ENCODE peak calls at places on chromosomes 16 and 17, in seven cellular contexts. B is prostate gland, Z is GM12891, F is transverse colon, J is upper lobe of left lung, U is stomach, L is GM12892. H is an unnamed sample.

GRCh38 chr16:69204106-69204655 is 17.2 kb downstream of the SNTB2 start:
- DNase-seq in B (no peak), Z (no peak), F (no peak), J (no peak), U (no peak), L (no peak), H (no peak)

GRCh38 chr16:88747588-88748301 is 37.3 kb downstream of the PIEZO1 start:
- DNase-seq in B (no peak), Z (peak; percentile 79), F (peak; percentile 68), J (peak; percentile 74), U (peak; percentile 36), L (peak; percentile 67), H (no peak)

GRCh38 chr16:70724146-70725023 is 38.5 kb upstream of the MTSS2 start:
- DNase-seq in B (no peak), Z (no peak), F (no peak), J (no peak), U (no peak), L (no peak), H (no peak)

GRCh38 chr17:73091410-73091769 is 1.1 kb downstream of the SLC39A11 start:
- DNase-seq in B (no peak), Z (no peak), F (no peak), J (no peak), U (no peak), L (no peak), H (no peak)

GRCh38 chr16:52203096-52203495 is 343.8 kb downstream of the TOX3 start:
- DNase-seq in B (no peak), Z (no peak), F (no peak), J (no peak), U (no peak), L (no peak), H (no peak)

GRCh38 chr17:77163001-77163400 is 22.2 kb downstream of the SEC14L1 start:
- DNase-seq in B (no peak), Z (no peak), F (peak; percentile 35), J (no peak), U (no peak), L (no peak), H (no peak)

GRCh38 chr17:17551361-17551760 is 40.1 kb downstream of the PEMT start:
- DNase-seq in B (no peak), Z (no peak), F (no peak), J (peak; percentile 59), U (no peak), L (no peak), H (no peak)

GRCh38 chr17:56653877-56654276 is 60.4 kb downstream of the NOG start:
- DNase-seq in B (no peak), Z (no peak), F (no peak), J (no peak), U (no peak), L (no peak), H (no peak)

GRCh38 chr16:12318661-12319463 is 342.3 kb downstream of the SNX29 start:
- DNase-seq in B (no peak), Z (no peak), F (no peak), J (no peak), U (no peak), L (no peak), H (no peak)

GRCh38 chr16:68231384-68232136 is 4.4 kb downstream of the ESRP2 start:
- DNase-seq in B (no peak), Z (no peak), F (no peak), J (no peak), U (no peak), L (no peak), H (no peak)

DNA sequence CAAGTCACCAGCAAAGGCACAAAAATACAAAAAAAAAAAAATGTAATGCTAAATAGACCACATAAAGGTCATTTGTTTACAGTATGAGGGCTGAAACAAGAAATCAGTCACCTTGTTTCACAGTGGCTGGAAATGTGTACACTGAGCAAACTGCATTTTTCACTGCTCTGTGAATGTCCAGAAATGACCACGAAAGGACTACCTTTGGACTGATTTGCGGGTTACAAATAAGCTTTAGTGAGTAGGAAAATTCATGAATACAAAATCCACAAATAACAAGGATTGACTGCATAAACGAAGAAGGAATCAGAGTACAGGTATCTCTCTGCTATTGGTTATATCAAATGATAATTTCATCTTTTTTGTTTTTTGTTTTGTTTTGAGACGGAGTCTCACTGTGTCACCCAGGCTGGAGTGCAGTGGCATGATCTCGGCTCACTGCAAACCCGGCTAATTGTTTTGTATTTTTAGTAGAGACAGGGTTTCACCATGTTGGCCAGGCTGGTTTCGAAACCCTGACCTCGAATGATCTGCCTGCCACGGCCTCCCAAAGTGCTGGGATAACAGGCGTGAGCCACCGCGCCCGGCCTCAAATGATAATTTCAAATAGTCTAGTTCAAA is 30.5 kb downstream of the CYTH1 start:
- DNase-seq in B (no peak), Z (no peak), F (no peak), J (no peak), U (no peak), L (no peak), H (no peak)
- TF ChIP-seq POLR2AphosphoS5 in B (no peak), Z (no peak), F (no peak), J (no peak), U (no peak), L (no peak), H (no peak)

DNA sequence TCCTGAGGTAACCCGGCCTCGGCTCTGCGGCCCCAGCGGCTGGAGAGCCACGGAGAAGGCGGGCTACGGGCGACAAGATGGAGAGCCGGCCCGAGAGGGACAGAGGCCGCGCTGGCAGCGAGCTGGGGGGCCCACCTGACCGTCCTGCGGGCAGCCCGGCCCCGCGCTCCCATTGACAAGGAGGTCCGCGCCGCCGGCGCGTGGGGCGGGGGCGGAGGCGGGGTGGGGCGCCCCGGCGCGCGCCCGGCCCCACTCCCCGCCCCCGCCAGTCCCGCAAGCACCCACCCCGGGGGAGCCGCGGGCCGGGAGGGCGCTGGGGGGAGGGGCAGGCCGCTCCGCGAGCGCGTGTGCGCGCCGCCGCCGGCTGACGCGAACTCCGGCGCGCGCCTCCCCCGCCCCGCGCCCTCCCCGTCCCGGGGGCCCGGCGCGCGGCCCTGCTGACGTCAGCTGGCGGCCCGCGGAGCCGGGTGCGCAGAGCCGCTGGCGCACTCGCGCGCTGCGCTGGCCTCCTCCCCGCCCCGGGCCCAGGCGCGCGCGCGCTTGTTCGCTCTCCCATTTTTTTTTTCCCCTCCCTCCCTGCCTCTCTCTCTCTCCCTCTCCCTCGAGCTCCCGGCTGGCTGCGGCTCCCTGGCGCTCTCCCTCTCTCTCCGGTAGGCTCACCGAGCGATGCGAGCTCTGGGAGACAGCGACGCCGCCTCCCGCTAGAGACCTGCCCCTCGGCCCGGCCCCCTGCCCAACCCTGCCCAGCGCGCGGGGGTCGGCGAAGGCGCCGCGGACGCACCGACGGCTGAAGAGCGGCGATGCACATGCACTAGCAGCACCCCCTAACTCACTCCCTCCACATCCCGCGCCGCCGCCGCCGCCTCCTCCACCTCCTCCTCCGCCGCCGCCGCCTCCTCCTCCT is at the start of gene GNAO1:
- DNase-seq in B (peak; percentile 49), Z (peak; percentile 53), F (peak; percentile 56), J (peak; percentile 93), U (peak; percentile 61), L (peak; percentile 36), H (no peak)
- TF ChIP-seq POLR2AphosphoS5 in B (no peak), Z (no peak), F (peak; percentile 40), J (no peak), U (no peak), L (no peak), H (no peak)

GRCh38 chr16:854808-855410 is 54.4 kb upstream of the GNG13 start:
- DNase-seq in B (no peak), Z (no peak), F (no peak), J (peak; percentile 78), U (no peak), L (no peak), H (no peak)

GRCh38 chr16:853981-854807 is 53.7 kb upstream of the GNG13 start:
- DNase-seq in B (no peak), Z (no peak), F (no peak), J (no peak), U (no peak), L (no peak), H (no peak)

GRCh38 chr16:852451-853185 is 52.1 kb upstream of the GNG13 start:
- DNase-seq in B (no peak), Z (no peak), F (no peak), J (peak; percentile 70), U (no peak), L (no peak), H (no peak)

GRCh38 chr16:851871-852270 is 51.3 kb upstream of the GNG13 start:
- DNase-seq in B (no peak), Z (no peak), F (no peak), J (peak; percentile 56), U (no peak), L (no peak), H (no peak)

GRCh38 chr16:853306-853705 is 52.8 kb upstream of the GNG13 start:
- DNase-seq in B (no peak), Z (no peak), F (no peak), J (peak; percentile 54), U (no peak), L (no peak), H (no peak)
- TF ChIP-seq POLR2AphosphoS5 in B (no peak), Z (no peak), F (no peak), J (no peak), U (no peak), L (no peak), H (no peak)

DNA sequence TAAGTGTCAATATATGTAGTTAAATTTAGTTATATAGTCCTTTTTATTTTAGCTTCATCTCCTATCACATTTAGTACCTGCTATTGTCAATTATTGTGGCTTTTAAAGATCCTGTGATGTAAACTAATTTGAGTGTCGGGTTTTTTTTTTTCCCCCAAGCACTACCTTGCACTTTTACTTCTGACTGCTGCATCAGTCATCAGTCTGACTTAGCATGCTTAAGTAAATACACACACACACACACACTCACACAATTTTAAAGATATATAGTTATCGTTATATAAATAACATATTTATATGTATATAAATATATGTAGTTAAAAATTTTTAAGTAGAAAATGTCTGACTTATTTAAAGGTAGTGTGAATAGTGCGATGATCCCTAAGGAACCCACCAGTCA is 127.2 kb downstream of the BCAS3 start:
- DNase-seq in B (no peak), Z (no peak), F (no peak), J (no peak), U (no peak), L (no peak), H (no peak)
- TF ChIP-seq POLR2AphosphoS5 in B (no peak), Z (no peak), F (no peak), J (no peak), U (no peak), L (no peak), H (no peak)